ENCODE peak calls at places on chromosomes 13 and 19, in six cellular contexts. L, Z, R, C, I and U are unnamed samples.
A peak's percentile ranks its signal among the peaks of the same experiment; 100 is the strongest.

GRCh38 chr13:100508996-100509395 is 79.6 kb downstream of the GGACT start:
- DNase-seq in L (no peak), C (no peak), I (no peak), R (no peak), Z (no peak), U (no peak)

GRCh38 chr13:113309481-113309880 is 12.4 kb downstream of the LAMP1 start:
- DNase-seq in R (no peak), Z (no peak), C (no peak), L (no peak), I (no peak), U (no peak)

GRCh38 chr13:60326273-60326672 is 70.7 kb upstream of the TDRD3 start:
- DNase-seq in Z (no peak), L (no peak), C (no peak), I (no peak), R (no peak), U (no peak)

GRCh38 chr13:53953205-53953604 is 924.6 kb downstream of the OLFM4 start:
- DNase-seq in Z (no peak), C (no peak), R (no peak), I (no peak), L (no peak), U (no peak)

GRCh38 chr13:59211636-59212035 is 952.1 kb downstream of the DIAPH3 start:
- DNase-seq in Z (no peak), R (no peak), C (no peak), I (no peak), L (no peak), U (no peak)

GRCh38 chr13:80783926-80784325 is 443.0 kb upstream of the SPRY2 start:
- DNase-seq in C (no peak), I (peak; percentile 81), L (no peak), R (peak; percentile 10), Z (no peak), U (no peak)

GRCh38 chr19:16319466-16319865 is 5.2 kb upstream of the KLF2 start:
- DNase-seq in R (no peak), L (peak; percentile 24), C (no peak), Z (no peak), I (peak; percentile 53), U (no peak)

GRCh38 chr19:19475845-19476828 is 39.2 kb downstream of the TSSK6 start:
- DNase-seq in Z (peak; percentile 44), L (no peak), R (no peak), C (no peak), I (peak; percentile 53), U (no peak)

GRCh38 chr19:16456652-16457194 is 15.0 kb downstream of the EPS15L1 start:
- DNase-seq in C (no peak), I (no peak), R (no peak), Z (no peak), L (no peak), U (no peak)

GRCh38 chr19:31548941-31549340 is 199.7 kb upstream of the TSHZ3 start:
- DNase-seq in L (no peak), C (peak; percentile 3), I (peak; percentile 62), Z (peak; percentile 33), R (no peak), U (no peak)
- TF ChIP-seq CTCF in L (peak; percentile 49), C (peak; percentile 73), I (peak; percentile 76), Z (no peak), R (peak; percentile 34), U (peak; percentile 81)

DNA sequence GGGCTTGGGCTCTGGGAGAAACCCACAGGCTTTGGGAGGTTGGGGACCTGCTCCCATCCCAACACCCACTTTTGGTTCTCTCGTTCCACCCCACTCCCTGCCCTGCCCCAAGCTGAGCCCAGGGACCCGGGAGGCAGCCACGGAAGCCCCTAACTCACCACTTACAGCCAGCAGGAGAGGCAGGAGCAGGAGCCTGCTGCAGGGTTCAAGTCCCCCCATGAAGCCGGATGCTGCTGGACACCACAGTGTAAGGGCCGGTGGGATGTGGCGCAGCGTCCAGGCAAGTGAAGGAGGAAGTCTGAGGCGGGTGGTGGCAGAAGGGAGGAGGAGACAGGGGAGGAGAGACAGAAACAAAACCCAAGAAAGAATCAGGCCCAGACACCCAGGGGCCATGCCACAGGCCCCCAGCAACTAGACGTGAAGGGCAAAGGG is at the start of gene TYROBP:
- DNase-seq in C (no peak), L (peak; percentile 41), R (no peak), Z (no peak), I (no peak), U (no peak)
- H3K4me3 ChIP-seq in C (no peak within 1 kb of the TSS), L (peak within 1 kb of the TSS; percentile 20), R (peak within 1 kb of the TSS; percentile 51), Z (no peak within 1 kb of the TSS), I (no peak within 1 kb of the TSS), U (no peak within 1 kb of the TSS)

GRCh38 chr19:57245959-57246358 is 5.5 kb downstream of the ZNF805 start:
- DNase-seq in R (no peak), L (no peak), I (no peak), C (no peak), Z (no peak), U (no peak)
- TF ChIP-seq CTCF in R (no peak), L (no peak), I (no peak), C (no peak), Z (no peak), U (no peak)

DNA sequence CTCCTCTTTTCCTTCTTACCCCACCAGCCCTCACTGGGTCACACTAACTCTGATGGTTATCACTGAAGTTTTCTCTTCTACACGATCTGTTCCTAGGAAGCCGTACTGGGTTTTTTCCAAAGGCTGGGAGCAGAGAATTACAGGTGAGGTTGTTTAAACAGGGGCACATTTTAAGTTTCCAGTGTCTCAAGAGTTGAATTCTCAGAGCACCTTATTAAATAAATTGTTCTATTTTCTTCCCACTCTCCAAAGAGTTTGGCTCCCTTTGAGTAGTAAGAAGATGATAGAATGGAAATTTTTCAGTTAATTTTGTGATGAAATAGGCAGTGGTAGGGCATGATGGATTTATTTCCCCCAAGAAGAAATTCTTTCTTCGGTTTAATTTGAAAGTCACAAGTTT is at the start of gene OR7D4:
- DNase-seq in Z (no peak), I (no peak), C (no peak), L (no peak), R (no peak), U (no peak)
- H3K4me3 ChIP-seq in Z (no peak within 1 kb of the TSS), I (no peak within 1 kb of the TSS), C (no peak within 1 kb of the TSS), L (no peak within 1 kb of the TSS), R (no peak within 1 kb of the TSS), U (no peak within 1 kb of the TSS)

GRCh38 chr19:5309438-5310204 is 31.0 kb downstream of the PTPRS start:
- DNase-seq in I (peak; percentile 6), Z (no peak), R (no peak), L (no peak), C (no peak), U (no peak)
- TF ChIP-seq CTCF in I (peak; percentile 1), Z (no peak), R (no peak), L (no peak), C (no peak), U (no peak)

DNA sequence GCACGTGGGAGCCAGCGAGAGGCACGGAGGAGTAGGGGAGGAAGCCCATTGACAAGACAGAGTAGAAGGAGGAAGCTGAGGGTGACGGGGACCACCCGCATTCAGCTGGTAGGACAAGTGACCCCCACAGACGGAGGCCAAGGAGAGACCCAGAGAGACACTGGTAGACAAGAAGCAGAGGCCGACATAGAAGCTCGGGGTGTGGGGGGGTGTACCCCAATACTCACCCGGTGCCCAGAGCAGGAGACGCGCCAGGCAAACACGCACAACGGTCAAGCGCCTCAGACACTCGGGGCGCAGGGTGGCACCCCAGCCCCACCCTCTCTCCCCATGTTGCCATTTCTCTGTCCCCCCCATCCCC is 23.6 kb downstream of the SHANK1 start:
- DNase-seq in C (no peak), L (no peak), I (no peak), Z (no peak), R (no peak), U (no peak)
- H3K4me3 ChIP-seq in C (no peak overlapping the region), L (no peak overlapping the region), I (no peak overlapping the region), Z (no peak overlapping the region), R (no peak overlapping the region), U (no peak overlapping the region)

GRCh38 chr19:10295305-10295846 is 5.6 kb downstream of the ICAM5 start:
- DNase-seq in C (no peak), L (no peak), R (no peak), Z (peak; percentile 61), I (no peak), U (no peak)
- TF ChIP-seq CTCF in C (peak; percentile 3), L (no peak), R (no peak), Z (no peak), I (no peak), U (no peak)

GRCh38 chr13:25948910-25949309 is 102.9 kb downstream of the SHISA2 start:
- DNase-seq in C (no peak), Z (no peak), L (no peak), I (no peak), R (no peak), U (no peak)

GRCh38 chr13:25951831-25952230 is 100.0 kb downstream of the SHISA2 start:
- DNase-seq in R (no peak), I (no peak), Z (no peak), C (no peak), L (no peak), U (no peak)
- H3K4me3 ChIP-seq in R (no peak overlapping the region), I (no peak overlapping the region), Z (no peak overlapping the region), C (no peak overlapping the region), L (no peak overlapping the region), U (no peak overlapping the region)